ENCODE peak calls at places on chromosomes 16 and 17, in four cellular contexts. One of them, this sample, is unnamed.

GRCh38 chr16:79562166-79562823 is 38.2 kb downstream of the MAF start:
- DNase-seq in pancreas: no peak
- DNase-seq in choroid plexus epithelial cell: no peak
- DNase-seq in astrocyte of the spinal cord: no peak
- DNase-seq in this sample: no peak

GRCh38 chr17:70947636-70948565 is 778.6 kb downstream of the KCNJ2 start:
- DNase-seq in choroid plexus epithelial cell: no peak
- DNase-seq in pancreas: peak; percentile 18
- DNase-seq in astrocyte of the spinal cord: no peak
- DNase-seq in this sample: no peak

GRCh38 chr16:56625140-56625942 is at the start of gene MT1E:
- DNase-seq in choroid plexus epithelial cell: peak; percentile 87
- DNase-seq in astrocyte of the spinal cord: peak; percentile 80
- DNase-seq in pancreas: peak; percentile 93
- DNase-seq in this sample: no peak

GRCh38 chr17:80842456-80843053 is 149.1 kb upstream of the CHMP6 start:
- DNase-seq in astrocyte of the spinal cord: no peak
- DNase-seq in pancreas: no peak
- DNase-seq in choroid plexus epithelial cell: no peak
- DNase-seq in this sample: no peak

GRCh38 chr16:85047867-85048455 is 20.4 kb downstream of the KIAA0513 start:
- DNase-seq in astrocyte of the spinal cord: no peak
- DNase-seq in pancreas: peak; percentile 21
- DNase-seq in choroid plexus epithelial cell: no peak
- DNase-seq in this sample: no peak

GRCh38 chr17:40069751-40070643 is 7.2 kb downstream of the THRA start:
- DNase-seq in astrocyte of the spinal cord: peak; percentile 52
- DNase-seq in choroid plexus epithelial cell: peak; percentile 69
- DNase-seq in pancreas: peak; percentile 81
- DNase-seq in this sample: no peak

GRCh38 chr16:65521685-65522338 is 399.9 kb upstream of the CDH11 start:
- DNase-seq in astrocyte of the spinal cord: peak; percentile 74
- DNase-seq in pancreas: no peak
- DNase-seq in choroid plexus epithelial cell: peak; percentile 65
- DNase-seq in this sample: no peak

GRCh38 chr17:61415374-61416210 is 15.9 kb downstream of the TBX2 start:
- DNase-seq in pancreas: no peak
- DNase-seq in astrocyte of the spinal cord: no peak
- DNase-seq in choroid plexus epithelial cell: no peak
- DNase-seq in this sample: no peak

GRCh38 chr17:82076018-82076784 is 10.6 kb upstream of the DUS1L start:
- DNase-seq in choroid plexus epithelial cell: no peak
- DNase-seq in astrocyte of the spinal cord: no peak
- DNase-seq in pancreas: peak; percentile 27
- DNase-seq in this sample: no peak

GRCh38 chr17:82077617-82078358 is 12.2 kb upstream of the DUS1L start:
- DNase-seq in pancreas: peak; percentile 65
- DNase-seq in choroid plexus epithelial cell: peak; percentile 29
- DNase-seq in astrocyte of the spinal cord: no peak
- DNase-seq in this sample: no peak

GRCh38 chr17:82079001-82079677 is 13.5 kb upstream of the DUS1L start:
- DNase-seq in astrocyte of the spinal cord: no peak
- DNase-seq in pancreas: peak; percentile 64
- DNase-seq in choroid plexus epithelial cell: no peak
- DNase-seq in this sample: no peak

GRCh38 chr17:82078433-82078832 is 12.8 kb upstream of the DUS1L start:
- DNase-seq in choroid plexus epithelial cell: no peak
- DNase-seq in pancreas: peak; percentile 60
- DNase-seq in astrocyte of the spinal cord: no peak
- DNase-seq in this sample: no peak

DNA sequence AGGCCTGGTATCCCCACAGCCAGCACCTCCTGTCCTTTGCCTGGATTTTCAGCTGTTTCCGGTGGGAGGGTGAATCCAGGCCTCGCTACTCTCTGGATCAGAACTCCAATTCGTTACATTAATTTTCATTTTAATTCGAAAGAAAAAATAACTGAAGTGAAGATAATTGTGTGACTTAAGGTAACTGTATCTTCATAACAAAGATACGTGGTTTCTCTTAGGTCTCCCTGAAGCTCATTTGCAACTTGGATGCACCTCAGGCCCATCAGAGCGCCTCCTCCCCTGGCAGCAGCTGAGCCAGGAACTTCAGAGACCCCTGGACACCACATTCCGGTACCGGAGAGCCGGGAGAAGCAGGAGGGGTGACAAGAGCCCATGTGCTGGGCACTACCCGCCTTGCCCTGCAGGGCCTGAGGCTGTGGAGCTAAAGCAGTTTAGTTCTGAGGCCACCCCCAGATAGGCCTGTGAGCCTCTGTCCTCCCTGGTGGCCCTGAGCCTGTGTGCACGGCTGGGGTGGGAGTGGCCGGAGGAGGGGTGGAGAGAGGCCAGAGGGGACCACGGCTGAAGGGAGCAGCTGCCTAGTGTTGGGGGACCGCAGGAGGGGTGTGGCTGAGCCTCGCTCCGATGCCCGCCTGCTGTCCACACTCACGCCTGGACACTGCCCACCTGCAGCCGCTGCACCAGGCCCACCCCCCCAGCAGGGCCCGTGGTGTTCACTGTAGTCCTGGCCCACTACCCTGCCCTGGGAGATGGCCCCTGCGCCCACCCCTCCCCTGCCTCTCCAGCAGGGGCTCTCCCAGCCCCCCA is 11.4 kb upstream of the DUS1L start:
- DNase-seq in pancreas: peak; percentile 62
- DNase-seq in astrocyte of the spinal cord: no peak
- DNase-seq in choroid plexus epithelial cell: no peak
- DNase-seq in this sample: no peak
- TF ChIP-seq CTCF in pancreas: no peak
- TF ChIP-seq CTCF in astrocyte of the spinal cord: no peak
- TF ChIP-seq CTCF in choroid plexus epithelial cell: no peak
- TF ChIP-seq CTCF in this sample: no peak

GRCh38 chr17:82330322-82331239 is 3.0 kb downstream of the SECTM1 start:
- DNase-seq in pancreas: peak; percentile 80
- DNase-seq in choroid plexus epithelial cell: peak; percentile 44
- DNase-seq in astrocyte of the spinal cord: peak; percentile 33
- DNase-seq in this sample: no peak
- TF ChIP-seq CTCF in pancreas: no peak
- TF ChIP-seq CTCF in choroid plexus epithelial cell: no peak
- TF ChIP-seq CTCF in astrocyte of the spinal cord: no peak
- TF ChIP-seq CTCF in this sample: no peak

DNA sequence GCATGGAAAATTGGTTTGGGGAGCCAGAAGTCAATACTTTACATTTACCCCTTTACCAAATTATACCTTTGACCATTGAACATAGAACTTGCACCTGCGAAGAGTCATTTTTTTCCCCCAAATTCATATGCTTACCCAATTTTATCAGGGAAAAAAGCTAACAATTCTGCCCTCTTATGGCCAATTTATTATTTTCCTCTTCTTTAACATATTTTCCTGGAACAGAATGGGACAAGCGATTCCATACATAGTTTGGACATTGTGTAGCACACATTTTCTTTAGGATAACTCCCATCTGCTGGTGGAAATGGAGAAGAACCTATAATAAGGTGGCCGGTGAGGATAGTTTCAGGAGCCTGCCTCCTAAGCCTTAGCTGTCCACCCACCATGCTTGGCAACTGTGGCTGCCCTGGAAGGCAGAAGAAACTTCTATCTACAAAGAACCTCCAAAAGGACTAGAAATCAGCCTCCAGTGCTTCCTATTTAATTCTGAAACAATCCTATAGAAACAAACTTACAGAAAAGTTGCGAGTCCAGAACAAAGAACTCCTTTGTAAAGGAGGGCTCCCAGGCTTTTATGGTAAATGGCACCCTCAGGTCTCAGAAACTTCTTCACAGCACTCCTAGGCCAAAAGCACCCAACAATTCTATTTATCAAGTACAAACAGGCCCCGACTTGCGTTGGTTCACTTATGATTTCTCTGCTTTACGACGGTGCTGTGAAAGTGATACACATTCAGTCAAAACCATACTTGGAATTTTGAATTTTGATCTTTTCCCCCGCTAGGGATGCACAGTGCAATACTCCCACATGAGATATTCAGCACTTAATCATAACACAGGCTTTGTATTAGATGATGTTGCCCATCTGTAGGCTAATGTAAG is 64.1 kb upstream of the CACNG4 start:
- DNase-seq in astrocyte of the spinal cord: peak; percentile 8
- DNase-seq in choroid plexus epithelial cell: peak; percentile 41
- DNase-seq in pancreas: no peak
- DNase-seq in this sample: no peak
- TF ChIP-seq CTCF in astrocyte of the spinal cord: peak; percentile 23
- TF ChIP-seq CTCF in choroid plexus epithelial cell: peak; percentile 44
- TF ChIP-seq CTCF in pancreas: no peak
- TF ChIP-seq CTCF in this sample: peak; percentile 47

GRCh38 chr17:17385502-17385901 is 82.3 kb downstream of the NT5M start:
- DNase-seq in pancreas: peak; percentile 3
- DNase-seq in choroid plexus epithelial cell: no peak
- DNase-seq in astrocyte of the spinal cord: no peak
- DNase-seq in this sample: no peak

GRCh38 chr17:17387017-17387416 is 83.8 kb downstream of the NT5M start:
- DNase-seq in pancreas: peak; percentile 32
- DNase-seq in choroid plexus epithelial cell: no peak
- DNase-seq in astrocyte of the spinal cord: no peak
- DNase-seq in this sample: no peak

GRCh38 chr17:17386143-17386800 is 83.1 kb downstream of the NT5M start:
- DNase-seq in pancreas: peak; percentile 49
- DNase-seq in astrocyte of the spinal cord: no peak
- DNase-seq in choroid plexus epithelial cell: no peak
- DNase-seq in this sample: no peak

GRCh38 chr17:17388657-17389496 is 85.7 kb downstream of the NT5M start:
- DNase-seq in astrocyte of the spinal cord: peak; percentile 58
- DNase-seq in pancreas: peak; percentile 19
- DNase-seq in choroid plexus epithelial cell: no peak
- DNase-seq in this sample: no peak

GRCh38 chr17:17387461-17388362 is 84.5 kb downstream of the NT5M start:
- DNase-seq in choroid plexus epithelial cell: no peak
- DNase-seq in astrocyte of the spinal cord: no peak
- DNase-seq in pancreas: peak; percentile 95
- DNase-seq in this sample: peak; percentile 24
- TF ChIP-seq CTCF in choroid plexus epithelial cell: peak; percentile 42
- TF ChIP-seq CTCF in astrocyte of the spinal cord: peak; percentile 26
- TF ChIP-seq CTCF in pancreas: peak; percentile 81
- TF ChIP-seq CTCF in this sample: peak; percentile 50

GRCh38 chr17:28901866-28902818 is 737 bp downstream of the DHRS13 start:
- DNase-seq in choroid plexus epithelial cell: no peak
- DNase-seq in astrocyte of the spinal cord: no peak
- DNase-seq in pancreas: peak; percentile 81
- DNase-seq in this sample: peak; percentile 54
- TF ChIP-seq CTCF in choroid plexus epithelial cell: no peak
- TF ChIP-seq CTCF in astrocyte of the spinal cord: no peak
- TF ChIP-seq CTCF in pancreas: no peak
- TF ChIP-seq CTCF in this sample: no peak

GRCh38 chr16:67943256-67943618 is 683 bp downstream of the LCAT start:
- DNase-seq in pancreas: peak; percentile 63
- DNase-seq in astrocyte of the spinal cord: no peak
- DNase-seq in choroid plexus epithelial cell: no peak
- DNase-seq in this sample: no peak

GRCh38 chr16:67942510-67943255 is 1.2 kb downstream of the LCAT start:
- DNase-seq in pancreas: peak; percentile 80
- DNase-seq in astrocyte of the spinal cord: no peak
- DNase-seq in choroid plexus epithelial cell: no peak
- DNase-seq in this sample: no peak

GRCh38 chr16:67944690-67945391 is 921 bp upstream of the LCAT start:
- DNase-seq in choroid plexus epithelial cell: no peak
- DNase-seq in astrocyte of the spinal cord: no peak
- DNase-seq in pancreas: peak; percentile 62
- DNase-seq in this sample: no peak

GRCh38 chr16:67945392-67945933 is 1.5 kb upstream of the LCAT start:
- DNase-seq in astrocyte of the spinal cord: no peak
- DNase-seq in pancreas: peak; percentile 64
- DNase-seq in choroid plexus epithelial cell: no peak
- DNase-seq in this sample: no peak

GRCh38 chr16:67943619-67944503 is at the start of gene LCAT:
- DNase-seq in pancreas: peak; percentile 76
- DNase-seq in astrocyte of the spinal cord: peak; percentile 66
- DNase-seq in choroid plexus epithelial cell: peak; percentile 59
- DNase-seq in this sample: no peak
- TF ChIP-seq CTCF in pancreas: no peak
- TF ChIP-seq CTCF in astrocyte of the spinal cord: no peak
- TF ChIP-seq CTCF in choroid plexus epithelial cell: peak; percentile 14
- TF ChIP-seq CTCF in this sample: no peak

GRCh38 chr17:44581868-44582267 is 24.6 kb downstream of the FZD2 start:
- DNase-seq in pancreas: no peak
- DNase-seq in astrocyte of the spinal cord: no peak
- DNase-seq in choroid plexus epithelial cell: no peak
- DNase-seq in this sample: no peak

GRCh38 chr17:44587339-44587738 is 30.1 kb downstream of the FZD2 start:
- DNase-seq in choroid plexus epithelial cell: peak; percentile 89
- DNase-seq in astrocyte of the spinal cord: peak; percentile 86
- DNase-seq in pancreas: no peak
- DNase-seq in this sample: no peak

GRCh38 chr17:44584498-44584897 is 27.2 kb downstream of the FZD2 start:
- DNase-seq in pancreas: no peak
- DNase-seq in astrocyte of the spinal cord: no peak
- DNase-seq in choroid plexus epithelial cell: no peak
- DNase-seq in this sample: no peak

GRCh38 chr17:44589316-44590071 is 32.2 kb downstream of the FZD2 start:
- DNase-seq in choroid plexus epithelial cell: no peak
- DNase-seq in pancreas: no peak
- DNase-seq in astrocyte of the spinal cord: peak; percentile 32
- DNase-seq in this sample: no peak

GRCh38 chr17:44585315-44585714 is 28.0 kb downstream of the FZD2 start:
- DNase-seq in choroid plexus epithelial cell: no peak
- DNase-seq in astrocyte of the spinal cord: no peak
- DNase-seq in pancreas: no peak
- DNase-seq in this sample: no peak
- TF ChIP-seq CTCF in choroid plexus epithelial cell: no peak
- TF ChIP-seq CTCF in astrocyte of the spinal cord: no peak
- TF ChIP-seq CTCF in pancreas: no peak
- TF ChIP-seq CTCF in this sample: no peak

GRCh38 chr17:27631897-27632725 is 1.1 kb downstream of the LGALS9 start:
- DNase-seq in astrocyte of the spinal cord: no peak
- DNase-seq in choroid plexus epithelial cell: no peak
- DNase-seq in pancreas: no peak
- DNase-seq in this sample: no peak
- TF ChIP-seq CTCF in astrocyte of the spinal cord: no peak
- TF ChIP-seq CTCF in choroid plexus epithelial cell: no peak
- TF ChIP-seq CTCF in pancreas: no peak
- TF ChIP-seq CTCF in this sample: no peak

GRCh38 chr16:73565263-73565662 is 517.3 kb upstream of the ZFHX3 start:
- DNase-seq in choroid plexus epithelial cell: peak; percentile 1
- DNase-seq in astrocyte of the spinal cord: no peak
- DNase-seq in pancreas: no peak
- DNase-seq in this sample: no peak
- TF ChIP-seq CTCF in choroid plexus epithelial cell: peak; percentile 11
- TF ChIP-seq CTCF in astrocyte of the spinal cord: no peak
- TF ChIP-seq CTCF in pancreas: no peak
- TF ChIP-seq CTCF in this sample: no peak

This sample was measured in endothelial cell.